ENCODE peak calls at places on chromosomes 5 and 9, in eight cellular contexts. M is A549, Z is body of pancreas, C is heart left ventricle, V is GM12878, J is HepG2, R is gastrocnemius medialis, D is K562. T is an unnamed sample.

GRCh38 chr5:10719965-10720364 is 41.1 kb downstream of the DAP start:
- ATAC-seq in M (peak), Z (no peak), C (no peak), V (no peak), J (no peak), R (no peak), D (no peak), T (no peak)

GRCh38 chr5:139462582-139463276 is at the start of gene ECSCR:
- ATAC-seq in M (no peak), Z (peak), C (peak), V (no peak), J (peak), R (no peak), D (no peak), T (peak)

GRCh38 chr5:17966636-17967402 is 332.6 kb downstream of the TAF11L14 start:
- ATAC-seq in M (no peak), Z (no peak), C (no peak), V (no peak), J (no peak), R (no peak), D (no peak), T (no peak)

GRCh38 chr9:109574061-109574882 is 76.2 kb upstream of the PTPN3 start:
- ATAC-seq in M (peak), Z (peak), C (peak), V (peak), J (peak), R (peak), D (peak), T (peak)

GRCh38 chr5:132019857-132020555 is 8.5 kb upstream of the ACSL6 start:
- ATAC-seq in M (no peak), Z (no peak), C (no peak), V (peak), J (no peak), R (no peak), D (peak), T (no peak)

GRCh38 chr9:16363916-16364315 is 506.6 kb downstream of the BNC2 start:
- ATAC-seq in M (no peak), Z (no peak), C (no peak), V (no peak), J (no peak), R (no peak), D (no peak), T (no peak)

GRCh38 chr5:39299962-39300361 is 64.3 kb downstream of the C9 start:
- ATAC-seq in M (no peak), Z (no peak), C (no peak), V (no peak), J (no peak), R (no peak), D (no peak), T (no peak)

GRCh38 chr9:92911496-92912475 is 33.9 kb upstream of the ZNF484 start:
- ATAC-seq in M (peak), Z (peak), C (no peak), V (no peak), J (no peak), R (no peak), D (no peak), T (no peak)

GRCh38 chr5:135246605-135246922 is 152.5 kb downstream of the MACROH2A1 start:
- ATAC-seq in M (peak), Z (no peak), C (no peak), V (no peak), J (no peak), R (no peak), D (peak), T (no peak)

DNA sequence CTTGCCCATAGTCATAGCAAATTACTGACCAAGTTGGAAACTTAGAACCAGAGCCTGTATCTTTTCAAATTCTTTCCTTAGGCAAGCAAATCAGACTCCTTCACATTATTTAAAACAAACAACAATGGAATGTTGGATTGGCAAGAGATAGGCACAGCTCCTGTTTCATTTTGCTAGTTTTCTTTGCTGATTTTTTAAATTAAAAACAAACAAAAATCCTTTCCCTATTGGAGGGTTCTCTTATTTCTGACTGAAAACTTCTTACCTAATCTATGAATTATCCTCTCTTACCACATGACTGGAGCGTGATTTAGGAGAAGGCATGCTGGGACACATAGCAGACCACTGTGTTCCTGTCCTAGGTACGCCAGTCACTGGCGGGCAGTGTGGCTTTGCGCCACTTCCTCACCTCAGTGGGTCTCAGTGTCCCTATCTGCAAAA is 63.0 kb downstream of the TTC39B start:
- ATAC-seq in M (no peak), Z (no peak), C (no peak), V (no peak), J (no peak), R (no peak), D (no peak), T (no peak)
- TF ChIP-seq POLR2A in M (no peak), Z (no peak), C (no peak), V (no peak), J (no peak), R (no peak), D (no peak), T (no peak)

GRCh38 chr5:156835905-156836304 is 14.2 kb upstream of the PPP1R2B start:
- ATAC-seq in M (peak), Z (no peak), C (no peak), V (peak), J (no peak), R (no peak), D (no peak), T (no peak)
- TF ChIP-seq POLR2A in M (no peak), Z (no peak), C (no peak), V (no peak), J (no peak), R (no peak), D (no peak), T (no peak)

DNA sequence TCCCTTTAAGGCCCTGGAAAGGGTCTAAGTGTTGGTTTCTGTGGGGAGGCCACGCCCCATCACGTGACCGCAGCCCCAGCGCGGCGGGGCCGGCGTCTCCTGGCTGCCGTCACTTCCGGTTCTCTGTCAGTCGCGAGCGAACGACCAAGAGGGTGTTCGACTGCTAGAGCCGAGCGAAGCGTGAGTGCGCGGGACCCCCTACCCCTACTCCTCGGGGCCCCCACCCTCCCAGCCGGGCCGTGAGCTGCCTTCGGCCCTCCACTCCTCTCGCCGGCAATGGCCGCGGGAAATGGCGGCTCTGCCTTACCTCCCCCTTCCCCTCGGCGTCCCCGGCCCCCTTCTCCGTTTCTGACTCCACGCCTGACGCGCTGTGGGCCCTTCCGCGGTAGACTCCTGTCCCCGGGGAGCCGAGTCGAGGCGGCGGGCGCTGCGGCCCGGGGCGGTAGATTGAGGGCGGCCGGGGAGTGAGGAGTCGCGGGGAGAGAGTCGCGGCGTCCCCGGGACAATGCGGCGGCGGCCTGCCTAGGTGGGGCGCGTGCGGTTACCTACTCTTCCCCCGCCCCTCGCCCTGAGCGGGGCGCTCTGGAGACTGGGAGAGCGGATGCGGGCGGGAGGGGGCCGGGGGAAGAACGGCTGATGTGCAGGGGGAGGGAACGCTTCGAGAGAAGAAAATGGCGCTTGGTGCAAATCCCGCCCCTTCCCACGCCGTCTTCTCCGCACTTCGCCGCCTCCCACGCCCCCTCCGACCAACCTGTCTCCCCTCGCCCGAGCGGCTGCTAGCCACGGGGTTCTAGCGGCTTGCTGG is at the start of gene SUB1:
- ATAC-seq in M (peak), Z (peak), C (peak), V (peak), J (peak), R (peak), D (peak), T (peak)
- TF ChIP-seq POLR2A in M (peak), Z (peak), C (no peak), V (peak), J (peak), R (peak), D (peak), T (peak)

GRCh38 chr5:147509710-147510651 is at the start of gene DPYSL3:
- ATAC-seq in M (peak), Z (peak), C (peak), V (peak), J (peak), R (peak), D (no peak), T (peak)
- TF ChIP-seq POLR2A in M (peak), Z (peak), C (no peak), V (no peak), J (no peak), R (peak), D (no peak), T (peak)